ENCODE peak calls at places on chromosome 1, in four cellular contexts. J is HS-27A; Z is stimulated activated CD8-positive, alpha-beta memory T cell treated with anti-CD3 and anti-CD28 coated beads, Interleukin-2, amount 100 ng/mL, for 48 hours; V is pancreas. D is an unnamed sample.

GRCh38 chr1:8844421-8845063 is 27.1 kb upstream of the RERE start:
- DNase-seq in J (no peak), Z (no peak), V (no peak), D (no peak)

GRCh38 chr1:68294354-68295066 is 62.2 kb upstream of the WLS start:
- DNase-seq in J (no peak), Z (no peak), V (no peak), D (no peak)

GRCh38 chr1:1573843-1574720 is 581 bp downstream of the SSU72 start:
- DNase-seq in J (peak; percentile 27), Z (peak; percentile 47), V (peak; percentile 44), D (peak; percentile 41)

GRCh38 chr1:174726167-174726879 is 273.4 kb upstream of the CACYBP start:
- DNase-seq in J (peak; percentile 3), Z (no peak), V (no peak), D (peak; percentile 26)

GRCh38 chr1:56666112-56666608 is 21.0 kb downstream of the PRKAA2 start:
- DNase-seq in J (no peak), Z (no peak), V (no peak), D (no peak)

GRCh38 chr1:174550296-174550695 is 102.5 kb downstream of the GPR52 start:
- DNase-seq in J (no peak), Z (no peak), V (no peak), D (no peak)

GRCh38 chr1:212260557-212261342 is 24.5 kb upstream of the PPP2R5A start:
- DNase-seq in J (no peak), Z (no peak), V (peak; percentile 44), D (no peak)

GRCh38 chr1:78892251-78892650 is 114.3 kb downstream of the ADGRL4 start:
- DNase-seq in J (no peak), Z (no peak), V (no peak), D (no peak)

GRCh38 chr1:21232044-21232443 is 55.3 kb upstream of the EIF4G3 start:
- DNase-seq in J (no peak), Z (no peak), V (peak; percentile 35), D (peak; percentile 52)

GRCh38 chr1:23902611-23903278 is 10.4 kb downstream of the CNR2 start:
- DNase-seq in J (no peak), Z (no peak), V (no peak), D (no peak)

GRCh38 chr1:62177621-62178020 is 17.0 kb upstream of the L1TD1 start:
- DNase-seq in J (no peak), Z (no peak), V (no peak), D (no peak)

GRCh38 chr1:84012018-84012417 is 13.1 kb upstream of the TTLL7 start:
- DNase-seq in J (no peak), Z (no peak), V (no peak), D (no peak)

GRCh38 chr1:96538883-96539282 is 182.7 kb upstream of the PTBP2 start:
- DNase-seq in J (no peak), Z (no peak), V (no peak), D (no peak)

GRCh38 chr1:30806381-30807317 is 49.1 kb upstream of the LAPTM5 start:
- DNase-seq in J (no peak), Z (no peak), V (no peak), D (no peak)

GRCh38 chr1:243964915-243965314 is 86.2 kb upstream of the ZBTB18 start:
- DNase-seq in J (no peak), Z (no peak), V (no peak), D (no peak)

GRCh38 chr1:233304489-233305102 is 9.1 kb upstream of the PCNX2 start:
- DNase-seq in J (no peak), Z (no peak), V (no peak), D (peak; percentile 48)

GRCh38 chr1:41368384-41368783 is 7.2 kb downstream of the FOXO6 start:
- DNase-seq in J (no peak), Z (no peak), V (no peak), D (no peak)

GRCh38 chr1:22416555-22417454 is 34.8 kb upstream of the ZBTB40 start:
- DNase-seq in J (peak; percentile 46), Z (peak; percentile 70), V (peak; percentile 72), D (peak; percentile 71)

GRCh38 chr1:3785045-3785444 is 11.3 kb downstream of the LRRC47 start:
- DNase-seq in J (no peak), Z (no peak), V (no peak), D (no peak)

D was measured in NCI-H460.